ENCODE peak calls at places on chromosomes 5 and 9, in six cellular contexts. H is mesendoderm, Q is neuronal stem cell, T is H1, K is trophoblast cell, Z is H9. C is an unnamed sample.

GRCh38 chr5:81787843-81788242 is 36.9 kb upstream of the SSBP2 start:
- DNase-seq in T (no peak), Q (peak), H (peak), K (no peak), Z (no peak), C (peak)

GRCh38 chr5:40627708-40628107 is 52.0 kb upstream of the PTGER4 start:
- DNase-seq in Z (no peak), T (no peak), Q (no peak), K (no peak), H (no peak), C (peak)

GRCh38 chr5:176675676-176676360 is 28.5 kb downstream of the TSPAN17 start:
- DNase-seq in H (peak), K (peak), Q (no peak), T (no peak), Z (peak), C (no peak)

GRCh38 chr5:160894-161540 is 30.3 kb upstream of the LRRC14B start:
- DNase-seq in K (no peak), T (no peak), H (no peak), Z (peak), Q (no peak), C (no peak)

GRCh38 chr9:135588886-135589595 is 27.5 kb downstream of the PAEP start:
- DNase-seq in T (no peak), Q (no peak), H (no peak), Z (peak), K (no peak), C (no peak)

GRCh38 chr5:95382843-95383242 is 8.3 kb upstream of the FAM81B start:
- DNase-seq in T (no peak), Z (no peak), H (no peak), K (no peak), Q (no peak), C (no peak)

GRCh38 chr5:96548941-96549340 is 113.2 kb upstream of the CAST start:
- DNase-seq in T (no peak), Q (no peak), H (no peak), K (no peak), Z (no peak), C (no peak)

GRCh38 chr5:122515709-122516431 is 203.8 kb downstream of the SNCAIP start:
- DNase-seq in T (peak), K (peak), Z (peak), H (peak), Q (peak), C (peak)

GRCh38 chr9:96026655-96027213 is 151.2 kb downstream of the ERCC6L2 start:
- DNase-seq in T (no peak), H (no peak), Q (no peak), K (no peak), Z (no peak), C (no peak)

GRCh38 chr9:87336407-87336806 is 161.3 kb upstream of the DAPK1 start:
- DNase-seq in H (peak), Z (no peak), K (no peak), T (no peak), Q (no peak), C (no peak)

GRCh38 chr5:175878544-175879438 is 7.4 kb downstream of the CPLX2 start:
- DNase-seq in Q (no peak), T (no peak), K (no peak), H (peak), Z (peak), C (no peak)

GRCh38 chr5:177304392-177305119 is 957 bp downstream of the PRELID1 start:
- DNase-seq in T (no peak), Z (no peak), Q (no peak), K (peak), H (no peak), C (peak)

GRCh38 chr5:58322453-58322852 is 137.4 kb downstream of the PLK2 start:
- DNase-seq in H (peak), K (no peak), Z (no peak), Q (no peak), T (no peak), C (peak)

GRCh38 chr9:132509921-132510874 is 72.2 kb upstream of the BARHL1 start:
- DNase-seq in T (no peak), H (no peak), Z (no peak), Q (no peak), K (no peak), C (no peak)

GRCh38 chr5:151264113-151264512 is 11.1 kb downstream of the GM2A start:
- DNase-seq in H (peak), K (no peak), Q (no peak), T (no peak), Z (no peak), C (peak)

GRCh38 chr9:135413461-135413860 is 66.1 kb upstream of the PPP1R26 start:
- DNase-seq in Q (no peak), H (no peak), Z (no peak), K (no peak), T (no peak), C (no peak)

GRCh38 chr9:70881321-70881720 is 240.1 kb downstream of the TRPM3 start:
- DNase-seq in K (no peak), H (no peak), Q (no peak), T (no peak), Z (no peak), C (no peak)

GRCh38 chr5:125695994-125696679 is 727.1 kb upstream of the GRAMD2B start:
- DNase-seq in K (no peak), T (no peak), Q (no peak), H (no peak), Z (no peak), C (peak)

DNA sequence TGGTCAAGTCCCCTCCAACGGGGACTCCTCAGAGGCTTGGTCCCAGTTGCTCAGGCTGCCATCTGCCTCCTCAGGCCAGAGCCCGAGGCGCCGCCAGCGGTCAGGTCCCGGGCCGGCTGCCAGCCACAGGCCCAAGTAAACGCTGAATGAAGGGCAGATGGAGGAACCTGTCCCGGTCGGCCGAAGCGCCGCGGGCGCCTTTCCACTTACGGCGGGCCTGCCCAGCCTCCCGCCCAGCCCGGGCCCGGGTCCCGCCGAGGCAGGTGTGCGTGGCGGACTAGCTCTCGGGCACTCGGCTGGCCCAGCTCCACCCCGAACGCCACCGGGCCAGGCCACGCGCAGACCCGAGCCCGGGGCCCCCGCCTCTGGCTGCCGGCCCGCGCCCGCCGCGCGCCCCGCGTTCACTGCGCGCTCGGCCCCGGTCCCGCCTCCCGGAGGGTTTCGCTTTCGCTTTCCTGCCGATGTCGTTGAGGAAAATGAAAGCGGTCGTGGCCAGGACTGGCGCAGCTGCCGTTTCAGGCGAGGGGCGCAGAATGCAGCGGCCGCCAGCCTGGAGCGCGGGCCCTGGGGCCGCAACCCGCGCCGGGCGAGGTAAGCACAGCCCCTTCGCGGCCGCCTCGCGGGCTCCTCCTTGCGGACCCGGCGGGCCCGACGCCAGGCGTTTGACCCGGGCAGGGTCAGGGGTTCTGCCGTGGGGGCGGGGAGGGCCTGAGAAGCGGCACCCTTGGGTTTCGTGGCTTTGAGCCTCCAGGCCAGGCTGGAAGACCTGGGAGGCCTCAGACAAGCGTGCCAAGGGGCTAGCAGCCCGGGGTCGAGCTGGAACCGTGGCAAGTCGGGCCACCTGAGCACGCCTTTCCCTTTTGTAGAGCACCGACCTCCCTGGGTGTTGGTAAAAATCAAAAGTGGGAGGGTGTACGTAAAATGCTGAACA is 41.2 kb downstream of the SLC22A5 start:
- DNase-seq in T (no peak), H (peak), K (peak), Q (peak), Z (peak), C (peak)
- H2BK120ac ChIP-seq in T (peak), H (no peak), K (peak), Q (no peak), Z (no peak), C (peak)

GRCh38 chr9:94827584-94828304 is 101.2 kb downstream of the AOPEP start:
- DNase-seq in Z (no peak), H (no peak), T (no peak), Q (no peak), K (no peak), C (peak)
- H2BK120ac ChIP-seq in Z (no peak), H (no peak), T (no peak), Q (no peak), K (no peak), C (no peak)

DNA sequence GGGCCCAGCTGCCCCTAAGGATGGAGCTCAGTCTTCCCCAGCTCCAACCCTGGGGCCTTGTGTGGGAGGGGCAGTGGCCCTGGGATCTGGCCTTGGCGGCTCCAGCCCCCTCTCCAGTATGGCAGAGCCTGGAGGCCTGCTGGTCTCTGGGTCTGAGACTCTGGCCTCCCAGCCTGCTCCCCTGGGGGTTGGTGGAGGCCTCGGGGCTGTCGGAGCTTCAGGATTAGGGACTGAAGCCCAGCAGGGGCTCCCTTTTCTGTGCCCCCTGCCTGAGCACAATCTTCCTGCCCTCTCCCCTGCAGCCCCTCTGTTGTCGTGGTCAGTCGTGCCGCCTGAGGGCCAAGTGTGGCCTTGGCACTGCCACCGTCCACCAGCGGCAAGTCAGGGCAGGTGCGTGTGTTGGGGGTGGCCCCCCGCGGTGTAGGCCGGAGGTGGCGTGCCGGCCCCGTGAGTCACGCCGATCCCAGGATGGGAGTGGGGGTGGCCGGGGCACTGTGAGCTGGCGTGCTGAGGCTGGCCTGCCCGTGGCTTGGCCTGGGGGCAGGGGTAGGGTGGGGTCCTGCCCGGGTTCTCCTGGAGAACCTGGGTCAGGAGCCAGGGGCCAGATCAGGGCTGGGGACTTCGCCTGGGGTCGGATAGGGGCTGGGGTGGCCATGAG is 53.6 kb downstream of the RXRA start:
- DNase-seq in Z (no peak), T (no peak), Q (no peak), H (no peak), K (peak), C (no peak)
- H2BK120ac ChIP-seq in Z (no peak), T (no peak), Q (no peak), H (no peak), K (no peak), C (no peak)

GRCh38 chr5:179321206-179321987 is 23.9 kb downstream of the ADAMTS2 start:
- DNase-seq in T (no peak), K (no peak), Z (no peak), Q (no peak), H (no peak), C (no peak)
- H2BK120ac ChIP-seq in T (no peak), K (no peak), Z (no peak), Q (no peak), H (no peak), C (no peak)

GRCh38 chr9:125889122-125889523 is 141.9 kb downstream of the PBX3 start:
- DNase-seq in K (no peak), H (no peak), Q (no peak), T (no peak), Z (no peak), C (peak)
- H2BK120ac ChIP-seq in K (no peak), H (no peak), Q (peak), T (no peak), Z (no peak), C (no peak)

DNA sequence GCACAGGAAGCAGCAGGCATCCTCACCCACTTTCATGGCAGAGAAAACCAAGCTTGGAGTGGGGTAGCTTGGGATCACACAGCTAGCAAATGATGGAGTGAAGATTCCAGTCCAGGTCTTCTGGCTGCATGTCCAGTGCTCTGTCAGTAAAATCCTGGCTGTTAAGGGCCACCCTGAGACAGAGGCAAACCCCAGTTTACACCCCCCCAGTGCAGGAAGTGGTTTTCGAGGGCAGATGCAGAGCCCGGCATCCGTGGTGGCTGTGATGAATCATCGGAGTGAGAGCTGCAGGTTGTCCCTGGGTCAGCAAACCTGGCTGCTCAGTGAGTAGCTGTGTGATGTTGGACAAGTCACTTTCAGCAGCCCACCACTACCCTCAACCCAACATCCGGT is 115.3 kb downstream of the RGS3 start:
- DNase-seq in K (no peak), Q (no peak), Z (no peak), T (no peak), H (no peak), C (peak)
- H2BK120ac ChIP-seq in K (peak), Q (no peak), Z (no peak), T (no peak), H (no peak), C (peak)

GRCh38 chr5:135398855-135399837 is at the start of gene MACROH2A1:
- DNase-seq in H (peak), Q (peak), T (no peak), K (peak), Z (peak), C (peak)
- H2BK120ac ChIP-seq in H (peak), Q (peak), T (no peak), K (peak), Z (no peak), C (peak)

DNA sequence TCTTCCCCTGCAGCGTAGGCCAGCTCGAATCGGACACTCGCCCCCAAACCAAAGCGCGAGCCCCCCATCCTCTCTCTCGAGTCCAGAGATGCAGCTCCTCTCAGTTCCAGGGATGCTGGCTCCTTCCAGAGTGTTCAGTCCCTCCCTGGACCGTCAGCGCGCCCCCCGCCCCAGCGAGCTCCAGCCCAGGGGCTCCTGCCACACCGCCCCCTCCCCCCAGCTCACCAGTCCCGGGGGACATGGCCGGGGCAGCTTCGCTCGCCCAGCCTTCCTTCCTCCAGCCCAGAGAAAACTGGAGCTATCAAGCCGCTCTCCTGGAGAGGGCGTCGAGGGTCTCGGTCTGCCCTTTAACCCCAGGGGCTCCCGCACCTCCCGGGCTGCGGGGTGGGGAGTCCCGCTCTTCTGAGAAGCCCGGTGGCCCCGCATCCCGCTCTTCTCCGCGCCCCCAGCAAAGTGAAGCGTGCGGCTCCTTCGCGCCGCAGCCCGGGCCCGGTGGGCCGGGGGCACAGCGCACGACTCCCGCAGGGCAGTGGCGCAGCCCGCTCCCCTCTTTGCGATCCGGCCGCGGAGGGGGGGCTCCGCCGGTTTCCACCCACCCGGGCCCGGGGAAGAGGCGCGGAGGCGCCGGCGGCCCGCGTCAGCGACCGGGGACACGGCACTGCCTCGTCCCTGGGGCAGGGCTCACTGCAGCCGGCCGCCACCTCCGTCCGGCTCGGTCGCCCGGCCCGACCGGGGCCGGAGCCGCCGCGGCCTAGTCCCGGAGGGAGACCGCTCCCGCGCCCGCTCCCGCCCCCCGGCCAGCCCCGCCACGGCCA is 585 bp downstream of the MIER3 start:
- DNase-seq in K (no peak), H (peak), Z (peak), Q (peak), T (no peak), C (no peak)
- H2BK120ac ChIP-seq in K (peak), H (peak), Z (no peak), Q (peak), T (no peak), C (no peak)

DNA sequence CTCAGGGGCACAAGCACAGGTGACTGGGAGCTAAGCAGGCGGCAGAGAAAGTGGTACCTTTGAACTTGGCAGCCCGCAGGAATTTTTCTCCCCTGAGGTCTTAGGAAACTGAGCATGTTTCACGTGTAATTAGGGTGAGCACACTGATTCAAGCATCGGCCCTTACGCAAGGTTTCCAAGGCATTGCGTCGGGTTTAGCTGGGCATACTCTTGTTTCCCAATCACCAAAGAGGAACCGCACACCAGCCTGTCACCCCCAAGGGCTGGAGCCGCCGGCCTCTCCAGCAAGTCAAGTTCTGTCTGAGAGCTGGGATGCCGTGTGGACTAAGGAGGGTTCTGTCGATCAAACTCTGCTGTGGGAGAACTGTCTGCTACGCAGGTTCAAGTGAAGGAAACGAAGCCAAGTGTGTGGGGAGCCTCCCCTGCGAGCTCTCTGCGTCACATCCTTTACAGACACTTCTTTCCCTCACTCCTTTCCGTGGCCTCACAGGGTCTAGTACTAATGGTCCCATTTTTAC is 53.0 kb downstream of the ERGIC1 start:
- DNase-seq in H (peak), Z (no peak), Q (no peak), K (peak), T (no peak), C (peak)
- H2BK120ac ChIP-seq in H (no peak), Z (no peak), Q (no peak), K (peak), T (no peak), C (peak)

C was measured in IMR-90.